ENCODE peak calls at places on chromosomes 12 and 14, in nine cellular contexts. J, X, V, E, Z, B, K, C and P are unnamed samples.

GRCh38 chr14:31770271-31770670 is 209.1 kb downstream of the NUBPL start:
- DNase-seq in J (peak; percentile 61), Z (no peak), C (no peak), V (no peak), X (no peak), K (no peak), E (no peak), B (no peak), P (peak; percentile 19)

GRCh38 chr12:95241761-95242506 is 24.3 kb downstream of the VEZT start:
- DNase-seq in C (no peak), V (no peak), X (no peak), J (no peak), E (no peak), Z (no peak), K (no peak), B (no peak), P (no peak)

GRCh38 chr12:112413846-112414625 is 4.6 kb upstream of the RPL6 start:
- DNase-seq in B (peak; percentile 48), X (no peak), C (no peak), Z (no peak), E (no peak), J (no peak), K (no peak), V (no peak), P (no peak)

GRCh38 chr12:95700316-95700785 is 90.2 kb downstream of the NTN4 start:
- DNase-seq in X (no peak), J (no peak), E (no peak), B (no peak), C (no peak), K (no peak), Z (no peak), V (peak; percentile 33), P (no peak)

GRCh38 chr14:97056086-97056485 is 258.9 kb downstream of the VRK1 start:
- DNase-seq in J (no peak), X (no peak), C (no peak), B (no peak), Z (no peak), E (no peak), K (no peak), V (no peak), P (no peak)

GRCh38 chr14:85675957-85676356 is 146.0 kb downstream of the FLRT2 start:
- DNase-seq in V (no peak), C (no peak), E (no peak), Z (no peak), K (no peak), J (no peak), X (no peak), B (no peak), P (no peak)

GRCh38 chr12:57235012-57235727 is 5.7 kb downstream of the SHMT2 start:
- DNase-seq in E (no peak), V (no peak), C (peak; percentile 72), J (peak; percentile 74), B (peak; percentile 81), K (no peak), X (peak; percentile 77), Z (no peak), P (no peak)

GRCh38 chr14:65153101-65153500 is 50.8 kb upstream of the MAX start:
- DNase-seq in K (peak; percentile 48), X (no peak), V (no peak), J (no peak), C (no peak), B (no peak), E (peak; percentile 44), Z (no peak), P (no peak)

GRCh38 chr12:65532162-65532561 is 253.7 kb downstream of the MSRB3 start:
- DNase-seq in X (no peak), Z (no peak), E (no peak), J (no peak), V (no peak), K (no peak), C (no peak), B (no peak), P (no peak)

GRCh38 chr12:84805474-84805858 is 107.1 kb downstream of the SLC6A15 start:
- DNase-seq in K (no peak), V (no peak), X (no peak), E (no peak), J (no peak), C (no peak), Z (no peak), B (no peak), P (no peak)

GRCh38 chr14:77273796-77274195 is 2.8 kb upstream of the NGB start:
- DNase-seq in J (no peak), C (no peak), X (no peak), V (no peak), K (no peak), Z (no peak), E (no peak), B (no peak), P (no peak)

GRCh38 chr12:13369496-13369895 is 173.0 kb downstream of the EMP1 start:
- DNase-seq in J (no peak), E (no peak), C (no peak), Z (peak; percentile 24), B (no peak), X (no peak), K (no peak), V (no peak), P (no peak)

GRCh38 chr12:111011999-111012600 is 91.7 kb upstream of the MYL2 start:
- DNase-seq in B (no peak), Z (no peak), J (no peak), X (no peak), K (no peak), V (no peak), E (no peak), C (no peak), P (no peak)

GRCh38 chr12:8687846-8688601 is 9.8 kb upstream of the RIMKLB start:
- DNase-seq in Z (peak; percentile 92), X (no peak), K (peak; percentile 29), B (peak; percentile 25), E (peak; percentile 50), J (no peak), V (peak; percentile 76), C (peak; percentile 94), P (no peak)

GRCh38 chr12:102462803-102463499 is 17.4 kb downstream of the IGF1 start:
- DNase-seq in Z (no peak), B (no peak), V (no peak), J (no peak), K (no peak), C (no peak), E (no peak), X (no peak), P (no peak)

GRCh38 chr12:104720346-104721064 is 237.6 kb downstream of the SLC41A2 start:
- DNase-seq in C (no peak), K (peak; percentile 58), X (peak; percentile 40), Z (no peak), E (no peak), V (no peak), B (no peak), J (no peak), P (no peak)

GRCh38 chr12:45648070-45648469 is 81.4 kb upstream of the ARID2 start:
- DNase-seq in E (no peak), K (peak; percentile 33), C (no peak), V (no peak), J (no peak), Z (no peak), X (peak; percentile 46), B (no peak), P (no peak)

GRCh38 chr12:124436366-124436765 is 131.0 kb downstream of the NCOR2 start:
- DNase-seq in B (peak; percentile 17), C (no peak), K (no peak), E (no peak), V (peak; percentile 43), J (no peak), Z (no peak), X (no peak), P (no peak)

GRCh38 chr14:94132285-94132887 is 3.0 kb upstream of the IFI27L2 start:
- DNase-seq in V (peak; percentile 69), K (peak; percentile 51), B (peak; percentile 50), J (no peak), X (peak; percentile 66), C (no peak), E (no peak), Z (peak; percentile 92), P (peak; percentile 81)

GRCh38 chr14:52922656-52923055 is 28.2 kb downstream of the FERMT2 start:
- DNase-seq in K (no peak), Z (no peak), X (no peak), B (no peak), C (no peak), J (no peak), V (no peak), E (no peak), P (no peak)

DNA sequence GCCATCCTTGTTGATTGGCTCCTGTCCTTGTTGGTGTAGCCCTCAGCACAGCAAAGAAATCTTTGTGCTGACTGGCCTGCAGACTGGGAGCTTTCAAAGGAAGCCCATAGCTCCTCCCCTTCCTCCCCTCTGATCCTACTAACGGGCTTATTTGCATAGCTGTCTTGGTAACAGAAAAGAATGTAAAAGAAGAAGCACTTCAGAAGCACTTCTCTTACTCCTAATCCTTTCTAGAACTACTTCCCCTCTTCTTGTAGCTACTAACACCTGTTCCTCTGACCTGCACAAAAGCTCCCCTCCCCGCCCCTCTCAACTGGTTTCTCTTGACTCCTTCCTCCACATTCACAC is 14.3 kb upstream of the RIC8B start:
- DNase-seq in E (no peak), X (no peak), B (no peak), V (no peak), C (no peak), J (no peak), Z (no peak), K (peak; percentile 31), P (no peak)
- TF ChIP-seq EP300 in E (no peak), X (no peak), B (no peak), V (no peak), C (no peak), J (no peak), Z (no peak), K (no peak), P (no peak)

GRCh38 chr12:62909340-62909739 is 25.6 kb downstream of the PPM1H start:
- DNase-seq in B (no peak), E (no peak), J (no peak), Z (peak; percentile 64), V (no peak), C (no peak), X (no peak), K (no peak), P (no peak)
- H3K4me3 ChIP-seq in B (no peak overlapping the region), E (no peak overlapping the region), J (no peak overlapping the region), Z (no peak overlapping the region), V (no peak overlapping the region), C (no peak overlapping the region), X (no peak overlapping the region), K (no peak overlapping the region), P (no peak overlapping the region)

GRCh38 chr14:101721951-101722661 is 39.4 kb upstream of the PPP2R5C start:
- DNase-seq in Z (peak; percentile 91), X (peak; percentile 51), B (no peak), E (no peak), C (no peak), V (peak; percentile 65), K (peak; percentile 83), J (peak; percentile 70), P (no peak)
- TF ChIP-seq EP300 in Z (no peak), X (no peak), B (no peak), E (no peak), C (no peak), V (no peak), K (peak; percentile 37), J (no peak), P (peak; percentile 37)

DNA sequence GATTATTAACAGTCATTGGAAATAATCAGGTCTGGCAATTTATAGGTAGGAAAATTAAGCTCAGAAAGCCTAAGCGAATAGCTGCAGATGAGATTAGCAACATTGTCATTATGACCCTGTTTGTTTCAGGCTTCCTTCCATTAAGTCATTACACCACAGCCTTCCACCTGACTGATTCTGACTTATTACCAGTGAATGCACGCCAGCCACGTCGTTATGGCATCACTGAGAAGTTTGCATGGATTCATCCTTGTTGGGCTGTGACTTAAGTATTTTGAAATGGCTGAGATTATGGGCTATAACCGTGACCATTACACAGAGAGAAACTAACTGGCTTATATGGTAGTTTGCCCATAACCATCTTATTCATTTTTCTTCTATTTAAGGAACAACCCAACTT is 18.6 kb downstream of the RASSF8 start:
- DNase-seq in B (no peak), Z (no peak), X (no peak), J (no peak), E (no peak), K (no peak), V (no peak), C (peak; percentile 81), P (no peak)
- H3K4me3 ChIP-seq in B (no peak overlapping the region), Z (no peak overlapping the region), X (no peak overlapping the region), J (no peak overlapping the region), E (no peak overlapping the region), K (no peak overlapping the region), V (no peak overlapping the region), C (no peak overlapping the region), P (no peak overlapping the region)